ENCODE peak calls at places on chromosome 3, in ten cellular contexts. Q, D, P, B, C, W, Y, E, X and N are unnamed samples.
A peak's percentile ranks its signal among the peaks of the same experiment; 100 is the strongest.

GRCh38 chr3:196501316-196502064 is 2.1 kb downstream of the RNF168 start:
- DNase-seq in Q (peak; percentile 12), D (no peak), P (no peak), B (no peak), C (no peak), W (peak; percentile 40), Y (no peak), E (no peak), X (peak; percentile 32), N (no peak)

GRCh38 chr3:131794766-131795381 is 239.9 kb downstream of the CPNE4 start:
- DNase-seq in Q (no peak), D (no peak), P (peak; percentile 21), B (no peak), C (peak; percentile 39), W (peak; percentile 46), Y (no peak), E (no peak), X (peak; percentile 54), N (peak; percentile 19)

GRCh38 chr3:156727519-156728205 is 53.3 kb downstream of the TIPARP start:
- DNase-seq in Q (no peak), D (no peak), P (no peak), B (no peak), C (no peak), W (no peak), Y (no peak), E (no peak), X (no peak), N (no peak)

GRCh38 chr3:195896361-195897080 is 11.8 kb downstream of the TNK2 start:
- DNase-seq in Q (no peak), D (peak; percentile 51), P (peak; percentile 60), B (peak; percentile 64), C (no peak), W (peak; percentile 85), Y (no peak), E (peak; percentile 52), X (peak; percentile 63), N (no peak)

GRCh38 chr3:120450261-120450913 is 405 bp downstream of the FSTL1 start:
- DNase-seq in Q (peak; percentile 27), D (peak; percentile 57), P (peak; percentile 54), B (peak; percentile 43), C (no peak), W (no peak), Y (no peak), E (peak; percentile 41), X (no peak), N (peak; percentile 15)

GRCh38 chr3:72818092-72818721 is 30.0 kb downstream of the SHQ1 start:
- DNase-seq in Q (no peak), D (no peak), P (no peak), B (no peak), C (peak; percentile 2), W (peak; percentile 22), Y (no peak), E (no peak), X (peak; percentile 11), N (no peak)

GRCh38 chr3:144775581-144775980 is 804.0 kb downstream of the DIPK2A start:
- DNase-seq in Q (no peak), D (no peak), P (no peak), B (no peak), C (no peak), W (no peak), Y (no peak), E (no peak), X (no peak), N (no peak)

GRCh38 chr3:71395470-71395869 is 188.1 kb downstream of the FOXP1 start:
- DNase-seq in Q (no peak), D (no peak), P (no peak), B (no peak), C (no peak), W (no peak), Y (no peak), E (no peak), X (no peak), N (no peak)

GRCh38 chr3:120506828-120507774 is 56.3 kb upstream of the FSTL1 start:
- DNase-seq in Q (peak; percentile 50), D (no peak), P (peak; percentile 37), B (no peak), C (no peak), W (peak; percentile 53), Y (no peak), E (no peak), X (peak; percentile 53), N (no peak)

GRCh38 chr3:32510075-32510724 is 7.5 kb upstream of the CMTM6 start:
- DNase-seq in Q (peak; percentile 67), D (no peak), P (peak; percentile 73), B (peak; percentile 50), C (no peak), W (peak; percentile 54), Y (no peak), E (peak; percentile 34), X (peak; percentile 52), N (no peak)

GRCh38 chr3:50472958-50473357 is 30.5 kb downstream of the CACNA2D2 start:
- DNase-seq in Q (no peak), D (no peak), P (no peak), B (no peak), C (no peak), W (no peak), Y (no peak), E (no peak), X (no peak), N (no peak)

GRCh38 chr3:98333989-98334606 is 19.6 kb upstream of the OR5K4 start:
- DNase-seq in Q (no peak), D (no peak), P (no peak), B (no peak), C (no peak), W (no peak), Y (no peak), E (no peak), X (no peak), N (no peak)
- TF ChIP-seq CTCF in Q (no peak), D (no peak), P (peak; percentile 17), B (no peak), C (no peak), W (peak; percentile 14), Y (no peak), E (no peak), X (peak; percentile 34), N (no peak)

GRCh38 chr3:54567949-54568348 is 359.9 kb downstream of the LRTM1 start:
- DNase-seq in Q (no peak), D (no peak), P (no peak), B (no peak), C (no peak), W (no peak), Y (no peak), E (no peak), X (no peak), N (no peak)

GRCh38 chr3:54565956-54566355 is 361.9 kb downstream of the LRTM1 start:
- DNase-seq in Q (no peak), D (no peak), P (no peak), B (no peak), C (no peak), W (no peak), Y (no peak), E (no peak), X (no peak), N (no peak)

GRCh38 chr3:54572197-54572895 is 355.5 kb downstream of the LRTM1 start:
- DNase-seq in Q (no peak), D (no peak), P (no peak), B (no peak), C (no peak), W (peak; percentile 64), Y (no peak), E (no peak), X (no peak), N (no peak)

GRCh38 chr3:54573922-54574321 is 353.9 kb downstream of the LRTM1 start:
- DNase-seq in Q (no peak), D (no peak), P (no peak), B (no peak), C (no peak), W (no peak), Y (no peak), E (no peak), X (no peak), N (no peak)

GRCh38 chr3:54570008-54570407 is 357.9 kb downstream of the LRTM1 start:
- DNase-seq in Q (no peak), D (no peak), P (no peak), B (no peak), C (no peak), W (no peak), Y (no peak), E (no peak), X (no peak), N (no peak)
- H3K4me3 ChIP-seq in Q (no peak overlapping the region), D (no peak overlapping the region), P (no peak overlapping the region), B (no peak overlapping the region), C (no peak overlapping the region), W (no peak overlapping the region), Y (no peak overlapping the region), E (no peak overlapping the region), X (no peak overlapping the region), N (no peak overlapping the region)

GRCh38 chr3:181717505-181717904 is 5.8 kb downstream of the SOX2 start:
- DNase-seq in Q (no peak), D (no peak), P (no peak), B (no peak), C (no peak), W (no peak), Y (no peak), E (no peak), X (no peak), N (no peak)
- H3K27me3 ChIP-seq in Q (peaks cover 100% of the 10 kb centered on the region), D (peaks cover 100% of the 10 kb centered on the region), P (peaks cover 67% of the 10 kb centered on the region), B (peaks cover 6% of the 10 kb centered on the region), C (peaks cover 36% of the 10 kb centered on the region), W (peaks cover 36% of the 10 kb centered on the region), Y (peaks cover 11% of the 10 kb centered on the region), E (peaks cover 100% of the 10 kb centered on the region), X (peaks cover 74% of the 10 kb centered on the region), N (peaks cover 5% of the 10 kb centered on the region)

DNA sequence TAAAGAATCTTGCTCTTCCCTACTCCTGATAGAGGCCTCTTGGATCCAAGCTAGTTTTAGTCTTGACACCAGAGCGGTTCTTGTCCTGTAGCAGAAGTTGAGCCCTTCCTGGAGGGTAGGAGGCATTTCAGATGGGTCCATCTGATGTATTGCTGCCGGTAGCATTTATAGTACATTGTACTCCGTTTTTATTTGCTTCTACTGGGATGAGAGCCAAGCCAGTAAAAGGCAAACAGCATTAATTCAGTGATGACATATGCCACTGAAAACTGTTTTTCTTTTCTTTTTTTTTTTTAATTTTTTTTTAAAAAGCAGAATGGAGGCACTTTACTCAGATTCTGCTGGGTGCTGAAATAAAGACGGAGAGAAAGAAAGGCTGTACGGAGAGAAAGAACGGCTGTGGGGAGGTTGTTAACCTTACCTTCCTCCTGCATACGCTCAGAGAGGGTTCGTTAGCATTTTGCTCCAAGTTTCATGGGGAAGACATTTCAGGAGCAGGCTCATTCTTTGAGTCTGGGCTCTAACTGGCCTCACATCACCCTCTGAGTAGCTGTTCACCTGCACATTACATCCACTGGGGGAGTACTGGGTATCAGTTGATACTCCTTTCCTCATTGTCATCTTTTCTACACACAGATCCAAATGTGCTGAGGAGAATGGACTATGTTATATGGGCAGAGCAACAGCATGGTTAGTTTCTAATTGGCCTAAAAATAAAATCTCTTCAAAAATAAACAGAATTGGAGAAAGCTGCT is 161.5 kb downstream of the FEZF2 start:
- DNase-seq in Q (no peak), D (no peak), P (no peak), B (no peak), C (no peak), W (no peak), Y (no peak), E (no peak), X (no peak), N (no peak)
- TF ChIP-seq CTCF in Q (no peak), D (no peak), P (no peak), B (no peak), C (peak; percentile 15), W (peak; percentile 18), Y (no peak), E (no peak), X (peak; percentile 40), N (no peak)